ENCODE peak calls at places on chromosomes 7 and 10, in seven cellular contexts. Z, D, M, N, C, G and L are unnamed samples.

GRCh38 chr7:50416509-50417299 is 33.4 kb downstream of the FIGNL1 start:
- DNase-seq in Z (no peak), D (no peak), M (no peak), N (peak), C (no peak), G (no peak), L (no peak)

GRCh38 chr10:83869898-83870297 is 269.4 kb upstream of the GHITM start:
- DNase-seq in Z (no peak), D (no peak), M (no peak), N (no peak), C (no peak), G (no peak), L (no peak)

GRCh38 chr7:143214789-143215679 is 6.8 kb upstream of the TAS2R40 start:
- DNase-seq in Z (peak), D (peak), M (peak), N (peak), C (peak), G (peak), L (peak)

GRCh38 chr10:124517931-124518330 is 56.3 kb downstream of the LHPP start:
- DNase-seq in Z (no peak), D (no peak), M (no peak), N (no peak), C (no peak), G (no peak), L (no peak)

GRCh38 chr10:30836411-30836810 is 195.3 kb downstream of the ZNF438 start:
- DNase-seq in Z (no peak), D (no peak), M (no peak), N (no peak), C (no peak), G (no peak), L (no peak)

GRCh38 chr7:83161851-83162401 is 758 bp downstream of the PCLO start:
- DNase-seq in Z (no peak), D (no peak), M (no peak), N (no peak), C (no peak), G (no peak), L (no peak)

GRCh38 chr7:42878303-42878702 is 33.6 kb downstream of the C7orf25 start:
- DNase-seq in Z (no peak), D (no peak), M (no peak), N (no peak), C (no peak), G (no peak), L (no peak)

GRCh38 chr7:41880107-41880506 is 177.2 kb upstream of the INHBA start:
- DNase-seq in Z (no peak), D (no peak), M (no peak), N (no peak), C (no peak), G (no peak), L (no peak)

GRCh38 chr10:132421377-132422168 is 24.6 kb downstream of the PWWP2B start:
- DNase-seq in Z (no peak), D (peak), M (no peak), N (no peak), C (peak), G (peak), L (peak)

GRCh38 chr10:49610735-49611165 is 640 bp downstream of the SLC18A3 start:
- DNase-seq in Z (no peak), D (peak), M (no peak), N (no peak), C (no peak), G (no peak), L (no peak)

GRCh38 chr10:50788951-50789904 is 49.5 kb downstream of the ASAH2B start:
- DNase-seq in Z (peak), D (peak), M (no peak), N (no peak), C (peak), G (peak), L (peak)

GRCh38 chr10:45034301-45034700 is 33.6 kb downstream of the ZNF22 start:
- DNase-seq in Z (no peak), D (no peak), M (no peak), N (no peak), C (no peak), G (no peak), L (peak)

GRCh38 chr10:124728830-124729661 is 15.1 kb downstream of the FAM53B start:
- DNase-seq in Z (no peak), D (no peak), M (no peak), N (no peak), C (no peak), G (no peak), L (no peak)

GRCh38 chr7:8177109-8177933 is 84.6 kb downstream of the ICA1 start:
- DNase-seq in Z (no peak), D (no peak), M (no peak), N (no peak), C (peak), G (no peak), L (no peak)

GRCh38 chr7:55128693-55129394 is 110.0 kb downstream of the EGFR start:
- DNase-seq in Z (no peak), D (no peak), M (no peak), N (no peak), C (no peak), G (no peak), L (no peak)

GRCh38 chr7:40571796-40572195 is 437.0 kb downstream of the SUGCT start:
- DNase-seq in Z (no peak), D (no peak), M (no peak), N (no peak), C (no peak), G (no peak), L (no peak)

GRCh38 chr10:87675396-87676376 is 16.0 kb downstream of the PAPSS2 start:
- DNase-seq in Z (no peak), D (no peak), M (no peak), N (no peak), C (no peak), G (no peak), L (no peak)

GRCh38 chr10:5833814-5834213 is 20.6 kb upstream of the GDI2 start:
- DNase-seq in Z (no peak), D (peak), M (no peak), N (no peak), C (peak), G (no peak), L (no peak)

GRCh38 chr7:131898418-131898817 is 342.0 kb upstream of the PODXL start:
- DNase-seq in Z (no peak), D (no peak), M (no peak), N (no peak), C (no peak), G (no peak), L (no peak)

GRCh38 chr7:139936760-139937310 is 107.8 kb downstream of the TBXAS1 start:
- DNase-seq in Z (no peak), D (no peak), M (no peak), N (no peak), C (peak), G (peak), L (no peak)

GRCh38 chr10:112148314-112148713 is 35.3 kb downstream of the GPAM start:
- DNase-seq in Z (no peak), D (no peak), M (no peak), N (no peak), C (no peak), G (no peak), L (no peak)

GRCh38 chr7:130721486-130722277 is 12.3 kb downstream of the KLF14 start:
- DNase-seq in Z (peak), D (peak), M (peak), N (no peak), C (peak), G (peak), L (peak)

GRCh38 chr7:111914287-111914686 is 291.9 kb downstream of the DOCK4 start:
- DNase-seq in Z (no peak), D (no peak), M (no peak), N (no peak), C (no peak), G (no peak), L (no peak)

GRCh38 chr7:142586611-142587010 is 162.7 kb upstream of the PRSS1 start:
- DNase-seq in Z (no peak), D (no peak), M (no peak), N (no peak), C (no peak), G (no peak), L (no peak)

GRCh38 chr7:132488634-132489302 is 87.5 kb downstream of the PLXNA4 start:
- DNase-seq in Z (no peak), D (peak), M (no peak), N (no peak), C (no peak), G (no peak), L (no peak)

GRCh38 chr7:73682745-73683055 is 553 bp downstream of the DNAJC30 start:
- DNase-seq in Z (no peak), D (no peak), M (no peak), N (no peak), C (no peak), G (no peak), L (no peak)

GRCh38 chr7:6556196-6556595 is 4.9 kb upstream of the GRID2IP start:
- DNase-seq in Z (no peak), D (no peak), M (no peak), N (no peak), C (no peak), G (no peak), L (peak)
- TF ChIP-seq JUND in Z (no peak), D (no peak), M (no peak), N (no peak), C (no peak), G (no peak), L (no peak)

GRCh38 chr7:155529346-155529745 is 17.0 kb downstream of the CNPY1 start:
- DNase-seq in Z (no peak), D (no peak), M (no peak), N (no peak), C (no peak), G (no peak), L (no peak)

GRCh38 chr7:155527664-155528063 is 18.7 kb downstream of the CNPY1 start:
- DNase-seq in Z (no peak), D (no peak), M (no peak), N (no peak), C (no peak), G (no peak), L (no peak)

GRCh38 chr7:155523168-155523675 is 23.1 kb downstream of the CNPY1 start:
- DNase-seq in Z (no peak), D (no peak), M (no peak), N (no peak), C (no peak), G (no peak), L (no peak)

GRCh38 chr7:155524018-155524556 is 22.3 kb downstream of the CNPY1 start:
- DNase-seq in Z (no peak), D (no peak), M (no peak), N (no peak), C (no peak), G (no peak), L (peak)

DNA sequence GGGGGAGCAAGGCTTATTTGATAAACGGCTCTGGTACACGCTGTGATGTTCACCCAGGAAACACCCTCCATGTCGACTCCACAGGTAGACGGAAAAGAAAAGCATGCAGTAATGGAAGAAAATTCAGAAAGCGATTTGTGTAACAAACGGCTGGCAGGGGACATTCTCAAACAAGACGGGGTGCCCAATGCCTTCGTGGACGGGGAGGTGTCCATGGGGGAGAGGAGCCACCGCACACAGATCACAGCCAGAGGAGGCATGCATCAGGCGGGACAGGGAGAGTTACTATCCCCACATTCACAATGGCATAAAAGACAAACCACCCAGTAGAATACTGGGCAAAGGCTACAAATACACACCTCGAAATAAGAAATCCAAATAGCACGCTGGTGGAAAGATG is 20.1 kb downstream of the CNPY1 start:
- DNase-seq in Z (no peak), D (no peak), M (no peak), N (no peak), C (no peak), G (no peak), L (no peak)
- TF ChIP-seq JUND in Z (no peak), D (no peak), M (no peak), N (no peak), C (no peak), G (no peak), L (no peak)

GRCh38 chr10:62244785-62245595 is 23.7 kb downstream of the RTKN2 start:
- DNase-seq in Z (peak), D (peak), M (no peak), N (peak), C (peak), G (peak), L (peak)
- TF ChIP-seq JUND in Z (no peak), D (no peak), M (no peak), N (no peak), C (no peak), G (no peak), L (peak)

GRCh38 chr10:102493771-102494170 is 8.7 kb downstream of the ACTR1A start:
- DNase-seq in Z (no peak), D (no peak), M (no peak), N (no peak), C (no peak), G (no peak), L (no peak)
- TF ChIP-seq JUND in Z (no peak), D (no peak), M (no peak), N (no peak), C (no peak), G (no peak), L (no peak)

GRCh38 chr10:98062424-98062823 is 32.0 kb upstream of the CRTAC1 start:
- DNase-seq in Z (no peak), D (no peak), M (no peak), N (no peak), C (no peak), G (no peak), L (no peak)
- TF ChIP-seq JUND in Z (no peak), D (no peak), M (no peak), N (no peak), C (no peak), G (no peak), L (no peak)

GRCh38 chr10:79244068-79244442 is 103.2 kb upstream of the PPIF start:
- DNase-seq in Z (no peak), D (no peak), M (no peak), N (no peak), C (no peak), G (no peak), L (no peak)

GRCh38 chr10:79243211-79244067 is 103.8 kb upstream of the PPIF start:
- DNase-seq in Z (no peak), D (peak), M (peak), N (no peak), C (no peak), G (no peak), L (peak)

GRCh38 chr10:79241990-79242619 is 105.2 kb upstream of the PPIF start:
- DNase-seq in Z (no peak), D (peak), M (peak), N (no peak), C (no peak), G (no peak), L (peak)

GRCh38 chr10:79241629-79241989 is 105.7 kb upstream of the PPIF start:
- DNase-seq in Z (no peak), D (no peak), M (no peak), N (no peak), C (no peak), G (no peak), L (no peak)

DNA sequence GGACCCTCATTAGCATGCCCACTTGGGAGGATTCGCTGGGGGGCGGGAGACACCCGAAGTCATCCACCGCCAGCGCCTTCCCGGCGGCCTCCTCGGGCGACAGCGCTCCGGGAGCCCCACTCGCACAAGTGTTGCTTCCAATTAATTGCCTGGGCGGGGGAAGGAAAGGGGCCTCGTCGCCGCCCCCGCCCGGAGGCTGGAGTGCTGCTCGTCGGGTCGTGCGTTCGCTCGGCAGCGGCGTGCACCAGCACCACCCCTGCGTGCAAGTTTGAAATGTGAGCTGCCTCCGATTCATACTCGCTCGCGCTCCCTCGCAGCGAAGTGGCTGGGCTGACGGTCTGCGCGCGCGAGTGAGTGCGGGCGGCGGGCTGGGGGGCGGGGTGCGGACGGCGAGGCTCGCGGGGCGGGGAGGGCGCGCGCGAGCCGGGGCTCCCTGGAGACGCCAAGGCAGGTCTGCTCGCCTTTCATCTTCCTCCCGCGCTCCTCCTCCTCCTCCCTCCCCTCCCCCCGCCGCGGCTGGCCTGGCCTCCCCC is 104.6 kb upstream of the PPIF start:
- DNase-seq in Z (no peak), D (peak), M (peak), N (no peak), C (no peak), G (no peak), L (peak)
- TF ChIP-seq JUND in Z (no peak), D (no peak), M (no peak), N (no peak), C (no peak), G (no peak), L (no peak)

DNA sequence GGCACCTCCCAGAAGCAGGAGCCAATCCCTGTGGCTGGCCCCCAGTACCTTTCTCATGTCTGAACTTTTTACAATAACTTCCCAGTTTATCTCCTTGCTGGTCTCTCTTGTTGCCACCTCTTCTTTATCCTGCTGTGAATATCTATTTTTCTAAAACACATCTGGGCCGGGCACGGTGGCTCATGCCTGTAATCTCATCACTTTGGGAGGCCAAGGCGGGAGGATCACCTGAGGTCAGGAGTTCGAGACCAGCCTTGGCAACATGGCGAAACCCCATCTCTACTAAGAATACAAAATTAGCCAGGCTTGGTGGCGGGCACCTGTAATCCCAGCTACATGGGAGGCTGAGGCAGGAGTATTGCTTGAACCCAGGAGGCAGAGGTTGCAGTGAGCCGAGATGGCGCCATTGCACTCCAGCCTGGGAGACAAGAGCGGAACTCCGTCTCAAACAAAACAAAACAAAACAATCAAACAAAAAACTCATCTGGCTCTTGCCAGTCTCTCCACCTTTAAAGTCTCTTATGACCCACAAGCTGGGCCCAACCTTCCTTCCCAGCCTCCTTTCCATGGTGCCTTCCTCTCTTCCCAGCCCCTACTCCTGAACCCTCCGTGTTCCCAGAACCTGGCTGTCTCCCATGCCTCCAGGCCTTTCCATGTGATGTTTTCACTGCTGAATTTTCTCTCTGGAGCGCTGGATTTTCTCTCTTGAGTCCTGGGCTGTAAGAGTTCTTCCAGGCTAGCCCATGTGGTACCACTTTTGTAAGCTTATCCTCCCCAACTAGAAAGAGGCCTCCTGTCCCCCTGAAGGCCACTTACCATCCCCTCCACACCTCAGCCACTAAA is 51.3 kb downstream of the HIP1 start:
- DNase-seq in Z (no peak), D (no peak), M (no peak), N (no peak), C (no peak), G (no peak), L (no peak)
- TF ChIP-seq JUND in Z (no peak), D (no peak), M (no peak), N (no peak), C (no peak), G (no peak), L (no peak)

GRCh38 chr10:73889014-73889413 is 14.7 kb upstream of the CAMK2G start:
- DNase-seq in Z (peak), D (no peak), M (no peak), N (no peak), C (peak), G (no peak), L (peak)
- TF ChIP-seq JUND in Z (no peak), D (no peak), M (no peak), N (no peak), C (no peak), G (no peak), L (no peak)